ENCODE peak calls at places on chromosomes 12 and 14, in ten cellular contexts. One of them, this sample, is unnamed.

GRCh38 chr12:52060498-52061177 is 9.1 kb upstream of the ATG101 start:
- DNase-seq in lower leg skin: no peak
- DNase-seq in lower lobe of right lung: no peak
- DNase-seq in GM12878: no peak
- DNase-seq in AG09309: no peak
- DNase-seq in foreskin fibroblast: no peak
- DNase-seq in HL-60: no peak
- DNase-seq in dorsolateral prefrontal cortex: no peak
- DNase-seq in AG04450: no peak
- DNase-seq in astrocyte of the spinal cord: no peak
- DNase-seq in this sample: no peak

GRCh38 chr12:121536929-121537813 is 43.7 kb downstream of the KDM2B start:
- DNase-seq in lower leg skin: peak
- DNase-seq in lower lobe of right lung: peak
- DNase-seq in GM12878: peak
- DNase-seq in AG09309: no peak
- DNase-seq in foreskin fibroblast: peak
- DNase-seq in HL-60: peak
- DNase-seq in dorsolateral prefrontal cortex: peak
- DNase-seq in AG04450: peak
- DNase-seq in astrocyte of the spinal cord: peak
- DNase-seq in this sample: no peak

GRCh38 chr12:93229494-93230310 is 148.0 kb upstream of the NUDT4 start:
- DNase-seq in lower leg skin: no peak
- DNase-seq in lower lobe of right lung: no peak
- DNase-seq in GM12878: no peak
- DNase-seq in AG09309: peak
- DNase-seq in foreskin fibroblast: peak
- DNase-seq in HL-60: no peak
- DNase-seq in dorsolateral prefrontal cortex: no peak
- DNase-seq in AG04450: peak
- DNase-seq in astrocyte of the spinal cord: peak
- DNase-seq in this sample: peak

GRCh38 chr12:67593041-67593870 is 55.3 kb upstream of the DYRK2 start:
- DNase-seq in lower leg skin: no peak
- DNase-seq in lower lobe of right lung: no peak
- DNase-seq in GM12878: no peak
- DNase-seq in AG09309: no peak
- DNase-seq in foreskin fibroblast: peak
- DNase-seq in HL-60: no peak
- DNase-seq in dorsolateral prefrontal cortex: no peak
- DNase-seq in AG04450: no peak
- DNase-seq in astrocyte of the spinal cord: peak
- DNase-seq in this sample: no peak

GRCh38 chr14:102926104-102926503 is 3.6 kb downstream of the AMN start:
- DNase-seq in lower leg skin: no peak
- DNase-seq in lower lobe of right lung: peak
- DNase-seq in GM12878: no peak
- DNase-seq in AG09309: no peak
- DNase-seq in foreskin fibroblast: no peak
- DNase-seq in HL-60: no peak
- DNase-seq in dorsolateral prefrontal cortex: no peak
- DNase-seq in AG04450: no peak
- DNase-seq in astrocyte of the spinal cord: no peak
- DNase-seq in this sample: no peak

GRCh38 chr14:20302042-20302761 is 3.5 kb downstream of the TTC5 start:
- DNase-seq in lower leg skin: no peak
- DNase-seq in lower lobe of right lung: no peak
- DNase-seq in GM12878: no peak
- DNase-seq in AG09309: no peak
- DNase-seq in foreskin fibroblast: peak
- DNase-seq in HL-60: no peak
- DNase-seq in dorsolateral prefrontal cortex: no peak
- DNase-seq in AG04450: no peak
- DNase-seq in astrocyte of the spinal cord: peak
- DNase-seq in this sample: no peak

GRCh38 chr12:52235822-52236291 is 2.8 kb downstream of the KRT7 start:
- DNase-seq in lower leg skin: peak
- DNase-seq in lower lobe of right lung: peak
- DNase-seq in GM12878: no peak
- DNase-seq in AG09309: no peak
- DNase-seq in foreskin fibroblast: no peak
- DNase-seq in HL-60: no peak
- DNase-seq in dorsolateral prefrontal cortex: no peak
- DNase-seq in AG04450: no peak
- DNase-seq in astrocyte of the spinal cord: no peak
- DNase-seq in this sample: no peak

GRCh38 chr14:35576260-35576659 is 42.3 kb downstream of the INSM2 start:
- DNase-seq in lower leg skin: no peak
- DNase-seq in lower lobe of right lung: no peak
- DNase-seq in GM12878: no peak
- DNase-seq in AG09309: no peak
- DNase-seq in foreskin fibroblast: peak
- DNase-seq in HL-60: no peak
- DNase-seq in dorsolateral prefrontal cortex: no peak
- DNase-seq in AG04450: no peak
- DNase-seq in astrocyte of the spinal cord: no peak
- DNase-seq in this sample: no peak

GRCh38 chr14:74400328-74400727 is 25.7 kb downstream of the SYNDIG1L start:
- DNase-seq in lower leg skin: peak
- DNase-seq in lower lobe of right lung: no peak
- DNase-seq in GM12878: no peak
- DNase-seq in AG09309: no peak
- DNase-seq in foreskin fibroblast: peak
- DNase-seq in HL-60: no peak
- DNase-seq in dorsolateral prefrontal cortex: no peak
- DNase-seq in AG04450: no peak
- DNase-seq in astrocyte of the spinal cord: no peak
- DNase-seq in this sample: no peak

GRCh38 chr12:90854136-90854689 is 100.8 kb downstream of the CCER1 start:
- DNase-seq in lower leg skin: no peak
- DNase-seq in lower lobe of right lung: no peak
- DNase-seq in GM12878: no peak
- DNase-seq in AG09309: peak
- DNase-seq in foreskin fibroblast: peak
- DNase-seq in HL-60: no peak
- DNase-seq in dorsolateral prefrontal cortex: no peak
- DNase-seq in AG04450: peak
- DNase-seq in astrocyte of the spinal cord: peak
- DNase-seq in this sample: peak

GRCh38 chr12:89848732-89849131 is 140.1 kb upstream of the ATP2B1 start:
- DNase-seq in lower leg skin: no peak
- DNase-seq in lower lobe of right lung: no peak
- DNase-seq in GM12878: no peak
- DNase-seq in AG09309: no peak
- DNase-seq in foreskin fibroblast: no peak
- DNase-seq in HL-60: no peak
- DNase-seq in dorsolateral prefrontal cortex: no peak
- DNase-seq in AG04450: no peak
- DNase-seq in astrocyte of the spinal cord: no peak
- DNase-seq in this sample: no peak

GRCh38 chr14:34035177-34035933 is 84.5 kb upstream of the EGLN3 start:
- DNase-seq in lower leg skin: no peak
- DNase-seq in lower lobe of right lung: no peak
- DNase-seq in GM12878: no peak
- DNase-seq in AG09309: no peak
- DNase-seq in foreskin fibroblast: no peak
- DNase-seq in HL-60: no peak
- DNase-seq in dorsolateral prefrontal cortex: no peak
- DNase-seq in AG04450: no peak
- DNase-seq in astrocyte of the spinal cord: no peak
- DNase-seq in this sample: no peak

GRCh38 chr14:50677527-50678063 is 9.5 kb upstream of the SAV1 start:
- DNase-seq in lower leg skin: no peak
- DNase-seq in lower lobe of right lung: no peak
- DNase-seq in GM12878: peak
- DNase-seq in AG09309: no peak
- DNase-seq in foreskin fibroblast: peak
- DNase-seq in HL-60: no peak
- DNase-seq in dorsolateral prefrontal cortex: no peak
- DNase-seq in AG04450: no peak
- DNase-seq in astrocyte of the spinal cord: peak
- DNase-seq in this sample: no peak

GRCh38 chr14:74573421-74574091 is 38.5 kb downstream of the LTBP2 start:
- DNase-seq in lower leg skin: no peak
- DNase-seq in lower lobe of right lung: peak
- DNase-seq in GM12878: no peak
- DNase-seq in AG09309: no peak
- DNase-seq in foreskin fibroblast: no peak
- DNase-seq in HL-60: no peak
- DNase-seq in dorsolateral prefrontal cortex: no peak
- DNase-seq in AG04450: no peak
- DNase-seq in astrocyte of the spinal cord: peak
- DNase-seq in this sample: no peak

GRCh38 chr12:62785941-62786559 is 148.9 kb downstream of the PPM1H start:
- DNase-seq in lower leg skin: no peak
- DNase-seq in lower lobe of right lung: no peak
- DNase-seq in GM12878: no peak
- DNase-seq in AG09309: peak
- DNase-seq in foreskin fibroblast: peak
- DNase-seq in HL-60: peak
- DNase-seq in dorsolateral prefrontal cortex: no peak
- DNase-seq in AG04450: peak
- DNase-seq in astrocyte of the spinal cord: peak
- DNase-seq in this sample: peak

GRCh38 chr12:1935700-1936378 is 17.4 kb upstream of the CACNA2D4 start:
- DNase-seq in lower leg skin: no peak
- DNase-seq in lower lobe of right lung: no peak
- DNase-seq in GM12878: no peak
- DNase-seq in AG09309: no peak
- DNase-seq in foreskin fibroblast: no peak
- DNase-seq in HL-60: no peak
- DNase-seq in dorsolateral prefrontal cortex: no peak
- DNase-seq in AG04450: no peak
- DNase-seq in astrocyte of the spinal cord: no peak
- DNase-seq in this sample: no peak

GRCh38 chr12:126139355-126139754 is 1074.1 kb downstream of the AACS start:
- DNase-seq in lower leg skin: no peak
- DNase-seq in lower lobe of right lung: no peak
- DNase-seq in GM12878: no peak
- DNase-seq in AG09309: no peak
- DNase-seq in foreskin fibroblast: no peak
- DNase-seq in HL-60: no peak
- DNase-seq in dorsolateral prefrontal cortex: no peak
- DNase-seq in AG04450: no peak
- DNase-seq in astrocyte of the spinal cord: no peak
- DNase-seq in this sample: no peak
- TF ChIP-seq CTCF in lower leg skin: no peak
- TF ChIP-seq CTCF in lower lobe of right lung: no peak
- TF ChIP-seq CTCF in GM12878: no peak
- TF ChIP-seq CTCF in AG09309: peak
- TF ChIP-seq CTCF in foreskin fibroblast: no peak
- TF ChIP-seq CTCF in HL-60: peak
- TF ChIP-seq CTCF in dorsolateral prefrontal cortex: no peak
- TF ChIP-seq CTCF in AG04450: no peak
- TF ChIP-seq CTCF in astrocyte of the spinal cord: peak
- TF ChIP-seq CTCF in this sample: no peak

GRCh38 chr14:72615511-72616121 is 278.3 kb downstream of the DPF3 start:
- DNase-seq in lower leg skin: peak
- DNase-seq in lower lobe of right lung: no peak
- DNase-seq in GM12878: no peak
- DNase-seq in AG09309: no peak
- DNase-seq in foreskin fibroblast: peak
- DNase-seq in HL-60: no peak
- DNase-seq in dorsolateral prefrontal cortex: no peak
- DNase-seq in AG04450: no peak
- DNase-seq in astrocyte of the spinal cord: no peak
- DNase-seq in this sample: no peak
- H3K4me3 ChIP-seq in lower leg skin: no peak
- H3K4me3 ChIP-seq in lower lobe of right lung: no peak
- H3K4me3 ChIP-seq in GM12878: no peak
- H3K4me3 ChIP-seq in AG09309: no peak
- H3K4me3 ChIP-seq in foreskin fibroblast: no peak
- H3K4me3 ChIP-seq in HL-60: no peak
- H3K4me3 ChIP-seq in dorsolateral prefrontal cortex: no peak
- H3K4me3 ChIP-seq in AG04450: no peak
- H3K4me3 ChIP-seq in astrocyte of the spinal cord: no peak
- H3K4me3 ChIP-seq in this sample: no peak

GRCh38 chr12:18886962-18887361 is 149.0 kb downstream of the CAPZA3 start:
- DNase-seq in lower leg skin: no peak
- DNase-seq in lower lobe of right lung: no peak
- DNase-seq in GM12878: no peak
- DNase-seq in AG09309: no peak
- DNase-seq in foreskin fibroblast: no peak
- DNase-seq in HL-60: no peak
- DNase-seq in dorsolateral prefrontal cortex: no peak
- DNase-seq in AG04450: no peak
- DNase-seq in astrocyte of the spinal cord: no peak
- DNase-seq in this sample: no peak

GRCh38 chr12:18887368-18887767 is 149.4 kb downstream of the CAPZA3 start:
- DNase-seq in lower leg skin: no peak
- DNase-seq in lower lobe of right lung: no peak
- DNase-seq in GM12878: no peak
- DNase-seq in AG09309: no peak
- DNase-seq in foreskin fibroblast: no peak
- DNase-seq in HL-60: no peak
- DNase-seq in dorsolateral prefrontal cortex: no peak
- DNase-seq in AG04450: no peak
- DNase-seq in astrocyte of the spinal cord: no peak
- DNase-seq in this sample: no peak

GRCh38 chr12:18888062-18888461 is 150.1 kb downstream of the CAPZA3 start:
- DNase-seq in lower leg skin: no peak
- DNase-seq in lower lobe of right lung: no peak
- DNase-seq in GM12878: no peak
- DNase-seq in AG09309: no peak
- DNase-seq in foreskin fibroblast: no peak
- DNase-seq in HL-60: no peak
- DNase-seq in dorsolateral prefrontal cortex: no peak
- DNase-seq in AG04450: no peak
- DNase-seq in astrocyte of the spinal cord: no peak
- DNase-seq in this sample: no peak

GRCh38 chr12:18882690-18883089 is 144.8 kb downstream of the CAPZA3 start:
- DNase-seq in lower leg skin: no peak
- DNase-seq in lower lobe of right lung: no peak
- DNase-seq in GM12878: no peak
- DNase-seq in AG09309: no peak
- DNase-seq in foreskin fibroblast: no peak
- DNase-seq in HL-60: no peak
- DNase-seq in dorsolateral prefrontal cortex: no peak
- DNase-seq in AG04450: no peak
- DNase-seq in astrocyte of the spinal cord: no peak
- DNase-seq in this sample: no peak
- TF ChIP-seq CTCF in lower leg skin: no peak
- TF ChIP-seq CTCF in lower lobe of right lung: no peak
- TF ChIP-seq CTCF in GM12878: no peak
- TF ChIP-seq CTCF in AG09309: no peak
- TF ChIP-seq CTCF in foreskin fibroblast: no peak
- TF ChIP-seq CTCF in HL-60: no peak
- TF ChIP-seq CTCF in dorsolateral prefrontal cortex: no peak
- TF ChIP-seq CTCF in AG04450: no peak
- TF ChIP-seq CTCF in astrocyte of the spinal cord: no peak
- TF ChIP-seq CTCF in this sample: no peak

DNA sequence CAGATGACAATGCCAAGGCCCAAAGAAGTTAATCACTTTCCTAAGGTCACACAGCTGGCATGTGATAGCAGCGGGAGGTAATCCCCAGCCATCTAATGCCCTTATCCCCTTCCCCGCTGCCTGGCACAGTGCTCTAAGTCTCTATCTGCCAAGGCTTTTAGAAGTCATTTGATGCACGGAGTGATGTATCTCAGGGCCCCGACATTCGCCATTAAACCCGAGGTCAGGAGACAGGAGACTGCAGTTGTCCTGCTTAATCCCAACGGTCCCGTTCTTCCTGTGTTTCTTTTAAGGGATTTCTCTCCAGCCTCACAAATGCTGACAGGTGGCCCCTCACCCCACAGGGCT is 171.2 kb downstream of the CHST11 start:
- DNase-seq in lower leg skin: no peak
- DNase-seq in lower lobe of right lung: no peak
- DNase-seq in GM12878: no peak
- DNase-seq in AG09309: no peak
- DNase-seq in foreskin fibroblast: no peak
- DNase-seq in HL-60: no peak
- DNase-seq in dorsolateral prefrontal cortex: no peak
- DNase-seq in AG04450: no peak
- DNase-seq in astrocyte of the spinal cord: no peak
- DNase-seq in this sample: no peak
- H3K4me3 ChIP-seq in lower leg skin: no peak
- H3K4me3 ChIP-seq in lower lobe of right lung: no peak
- H3K4me3 ChIP-seq in GM12878: no peak
- H3K4me3 ChIP-seq in AG09309: no peak
- H3K4me3 ChIP-seq in foreskin fibroblast: no peak
- H3K4me3 ChIP-seq in HL-60: no peak
- H3K4me3 ChIP-seq in dorsolateral prefrontal cortex: no peak
- H3K4me3 ChIP-seq in AG04450: no peak
- H3K4me3 ChIP-seq in astrocyte of the spinal cord: no peak
- H3K4me3 ChIP-seq in this sample: no peak

This sample was measured in AG04449.